ENCODE peak calls at places on chromosomes 7 and 10, in ten cellular contexts. G is NCI-H1092 treated with DMSO at 0.1 percent for 48 hours, D is left kidney, R is fibroblast of the conjunctiva, J is HT1080, F is NCI-H1436, H is HCT116, Z is RWPE1, W is Panc1, O is fibroblast of villous mesenchyme. P is an unnamed sample.
A peak's percentile ranks its signal among the peaks of the same experiment; 100 is the strongest.

GRCh38 chr7:157664034-157664433 is 327.2 kb downstream of the DNAJB6 start:
- DNase-seq in G (no peak), D (no peak), R (no peak), J (no peak), F (no peak), H (no peak), Z (no peak), W (no peak), O (no peak), P (no peak)

GRCh38 chr10:103564799-103565365 is 71.4 kb downstream of the NEURL1 start:
- DNase-seq in G (no peak), D (no peak), R (no peak), J (no peak), F (no peak), H (peak; percentile 42), Z (no peak), W (no peak), O (no peak), P (no peak)

GRCh38 chr10:71234017-71234894 is 21.9 kb downstream of the UNC5B start:
- DNase-seq in G (no peak), D (no peak), R (no peak), J (no peak), F (peak; percentile 67), H (no peak), Z (no peak), W (no peak), O (no peak), P (no peak)

GRCh38 chr7:142556745-142557144 is 192.5 kb upstream of the PRSS1 start:
- DNase-seq in G (no peak), D (no peak), R (peak; percentile 97), J (peak; percentile 98), F (no peak), H (peak; percentile 71), Z (peak; percentile 89), W (peak; percentile 94), O (peak; percentile 94), P (peak; percentile 74)

GRCh38 chr7:39682042-39682441 is 58.7 kb downstream of the RALA start:
- DNase-seq in G (no peak), D (no peak), R (no peak), J (no peak), F (no peak), H (no peak), Z (no peak), W (no peak), O (no peak), P (no peak)

GRCh38 chr7:5681979-5682546 is 99.4 kb downstream of the RNF216 start:
- DNase-seq in G (no peak), D (no peak), R (no peak), J (no peak), F (no peak), H (no peak), Z (no peak), W (no peak), O (no peak), P (no peak)

GRCh38 chr10:98256692-98257091 is 11.3 kb downstream of the LOXL4 start:
- DNase-seq in G (no peak), D (no peak), R (no peak), J (no peak), F (no peak), H (no peak), Z (no peak), W (no peak), O (no peak), P (no peak)

GRCh38 chr7:116353614-116354013 is 143.3 kb downstream of the TES start:
- DNase-seq in G (no peak), D (no peak), R (no peak), J (no peak), F (no peak), H (no peak), Z (no peak), W (no peak), O (peak; percentile 34), P (no peak)

GRCh38 chr10:29555091-29555745 is 79.6 kb downstream of the SVIL start:
- DNase-seq in G (no peak), D (no peak), R (no peak), J (no peak), F (no peak), H (no peak), Z (no peak), W (no peak), O (no peak), P (no peak)

GRCh38 chr10:11181996-11182395 is 164.3 kb downstream of the CELF2 start:
- DNase-seq in G (no peak), D (no peak), R (no peak), J (no peak), F (no peak), H (no peak), Z (no peak), W (no peak), O (no peak), P (no peak)

GRCh38 chr7:157411580-157411979 is 74.8 kb downstream of the DNAJB6 start:
- DNase-seq in G (no peak), D (no peak), R (no peak), J (no peak), F (no peak), H (no peak), Z (peak; percentile 31), W (no peak), O (no peak), P (no peak)

GRCh38 chr10:120727001-120727400 is 124.2 kb upstream of the WDR11 start:
- DNase-seq in G (no peak), D (peak; percentile 24), R (no peak), J (no peak), F (no peak), H (no peak), Z (no peak), W (no peak), O (no peak), P (no peak)

GRCh38 chr10:96440257-96441125 is 73.2 kb downstream of the TLL2 start:
- DNase-seq in G (no peak), D (no peak), R (no peak), J (no peak), F (no peak), H (no peak), Z (no peak), W (no peak), O (no peak), P (no peak)

GRCh38 chr10:50508315-50509051 is 115.3 kb downstream of the SGMS1 start:
- DNase-seq in G (no peak), D (peak; percentile 37), R (no peak), J (no peak), F (no peak), H (no peak), Z (no peak), W (no peak), O (no peak), P (peak; percentile 33)

GRCh38 chr10:75375828-75376227 is 25.7 kb downstream of the ZNF503 start:
- DNase-seq in G (no peak), D (no peak), R (no peak), J (no peak), F (no peak), H (no peak), Z (no peak), W (no peak), O (no peak), P (no peak)

GRCh38 chr7:112137141-112138101 is 68.8 kb downstream of the DOCK4 start:
- DNase-seq in G (no peak), D (no peak), R (no peak), J (no peak), F (no peak), H (no peak), Z (no peak), W (no peak), O (no peak), P (no peak)

GRCh38 chr10:27369832-27370231 is 129.2 kb upstream of the ACBD5 start:
- DNase-seq in G (no peak), D (no peak), R (no peak), J (no peak), F (no peak), H (no peak), Z (peak; percentile 27), W (no peak), O (no peak), P (no peak)

GRCh38 chr10:24822557-24822956 is 98.9 kb upstream of the ARHGAP21 start:
- DNase-seq in G (no peak), D (no peak), R (no peak), J (no peak), F (no peak), H (no peak), Z (no peak), W (no peak), O (no peak), P (no peak)

GRCh38 chr10:118768041-118768933 is 13.5 kb upstream of the CACUL1 start:
- DNase-seq in G (no peak), D (no peak), R (no peak), J (no peak), F (no peak), H (no peak), Z (no peak), W (no peak), O (no peak), P (no peak)

GRCh38 chr7:158707610-158708009 is 3.0 kb upstream of the NCAPG2 start:
- DNase-seq in G (no peak), D (no peak), R (no peak), J (peak; percentile 36), F (no peak), H (no peak), Z (no peak), W (no peak), O (no peak), P (no peak)

GRCh38 chr7:155843426-155844018 is 31.3 kb upstream of the SHH start:
- DNase-seq in G (no peak), D (no peak), R (no peak), J (no peak), F (no peak), H (no peak), Z (no peak), W (no peak), O (no peak), P (no peak)

P was measured in Calu3.